ENCODE peak calls at places on chromosomes 5 and 9, in six cellular contexts. One of them, this sample, is unnamed. For H3K36me3, the result is how much of the 10 kb centered on the place peaks cover.

GRCh38 chr9:134492281-134492691 is 149.3 kb upstream of the COL5A1 start:
- DNase-seq in heart left ventricle: peak
- DNase-seq in left ventricle myocardium inferior: peak
- DNase-seq in GM12878: no peak
- DNase-seq in thyroid gland: no peak
- DNase-seq in psoas muscle: no peak
- DNase-seq in this sample: peak

GRCh38 chr9:122261469-122261881 is 3.2 kb downstream of the RBM18 start:
- DNase-seq in heart left ventricle: peak
- DNase-seq in left ventricle myocardium inferior: peak
- DNase-seq in GM12878: no peak
- DNase-seq in thyroid gland: peak
- DNase-seq in psoas muscle: peak
- DNase-seq in this sample: no peak

GRCh38 chr5:1348986-1349245 is 4.0 kb upstream of the CLPTM1L start:
- DNase-seq in heart left ventricle: no peak
- DNase-seq in left ventricle myocardium inferior: no peak
- DNase-seq in GM12878: no peak
- DNase-seq in thyroid gland: no peak
- DNase-seq in psoas muscle: no peak
- DNase-seq in this sample: peak

GRCh38 chr9:98135558-98135934 is 16.5 kb upstream of the TRIM14 start:
- DNase-seq in heart left ventricle: no peak
- DNase-seq in left ventricle myocardium inferior: no peak
- DNase-seq in GM12878: no peak
- DNase-seq in thyroid gland: no peak
- DNase-seq in psoas muscle: no peak
- DNase-seq in this sample: no peak

GRCh38 chr9:35859310-35859994 is 10.7 kb downstream of the OR13J1 start:
- DNase-seq in heart left ventricle: no peak
- DNase-seq in left ventricle myocardium inferior: no peak
- DNase-seq in GM12878: no peak
- DNase-seq in thyroid gland: peak
- DNase-seq in psoas muscle: peak
- DNase-seq in this sample: no peak

GRCh38 chr5:19855929-19856328 is 132.1 kb downstream of the CDH18 start:
- DNase-seq in heart left ventricle: no peak
- DNase-seq in left ventricle myocardium inferior: no peak
- DNase-seq in GM12878: no peak
- DNase-seq in thyroid gland: no peak
- DNase-seq in psoas muscle: no peak
- DNase-seq in this sample: no peak

GRCh38 chr5:21685536-21685935 is 1167.6 kb downstream of the CDH12 start:
- DNase-seq in heart left ventricle: no peak
- DNase-seq in left ventricle myocardium inferior: no peak
- DNase-seq in GM12878: no peak
- DNase-seq in thyroid gland: no peak
- DNase-seq in psoas muscle: no peak
- DNase-seq in this sample: no peak

GRCh38 chr5:145437627-145438026 is 397.5 kb downstream of the PRELID2 start:
- DNase-seq in heart left ventricle: no peak
- DNase-seq in left ventricle myocardium inferior: no peak
- DNase-seq in GM12878: no peak
- DNase-seq in thyroid gland: no peak
- DNase-seq in psoas muscle: no peak
- DNase-seq in this sample: no peak

GRCh38 chr5:111603446-111603827 is 91.1 kb upstream of the STARD4 start:
- DNase-seq in heart left ventricle: no peak
- DNase-seq in left ventricle myocardium inferior: no peak
- DNase-seq in GM12878: no peak
- DNase-seq in thyroid gland: no peak
- DNase-seq in psoas muscle: no peak
- DNase-seq in this sample: no peak

GRCh38 chr5:179265529-179266290 is 79.6 kb downstream of the ADAMTS2 start:
- DNase-seq in heart left ventricle: peak
- DNase-seq in left ventricle myocardium inferior: peak
- DNase-seq in GM12878: no peak
- DNase-seq in thyroid gland: peak
- DNase-seq in psoas muscle: peak
- DNase-seq in this sample: no peak

GRCh38 chr9:38313421-38313820 is 79.1 kb upstream of the ALDH1B1 start:
- DNase-seq in heart left ventricle: no peak
- DNase-seq in left ventricle myocardium inferior: no peak
- DNase-seq in GM12878: no peak
- DNase-seq in thyroid gland: no peak
- DNase-seq in psoas muscle: no peak
- DNase-seq in this sample: no peak

GRCh38 chr5:40334242-40334635 is 345.5 kb upstream of the PTGER4 start:
- DNase-seq in heart left ventricle: no peak
- DNase-seq in left ventricle myocardium inferior: no peak
- DNase-seq in GM12878: no peak
- DNase-seq in thyroid gland: no peak
- DNase-seq in psoas muscle: no peak
- DNase-seq in this sample: no peak

GRCh38 chr9:38117646-38118045 is 48.6 kb upstream of the SHB start:
- DNase-seq in heart left ventricle: no peak
- DNase-seq in left ventricle myocardium inferior: no peak
- DNase-seq in GM12878: no peak
- DNase-seq in thyroid gland: peak
- DNase-seq in psoas muscle: no peak
- DNase-seq in this sample: peak

GRCh38 chr5:532521-533242 is 8.4 kb upstream of the SLC9A3 start:
- DNase-seq in heart left ventricle: no peak
- DNase-seq in left ventricle myocardium inferior: no peak
- DNase-seq in GM12878: no peak
- DNase-seq in thyroid gland: no peak
- DNase-seq in psoas muscle: no peak
- DNase-seq in this sample: no peak

DNA sequence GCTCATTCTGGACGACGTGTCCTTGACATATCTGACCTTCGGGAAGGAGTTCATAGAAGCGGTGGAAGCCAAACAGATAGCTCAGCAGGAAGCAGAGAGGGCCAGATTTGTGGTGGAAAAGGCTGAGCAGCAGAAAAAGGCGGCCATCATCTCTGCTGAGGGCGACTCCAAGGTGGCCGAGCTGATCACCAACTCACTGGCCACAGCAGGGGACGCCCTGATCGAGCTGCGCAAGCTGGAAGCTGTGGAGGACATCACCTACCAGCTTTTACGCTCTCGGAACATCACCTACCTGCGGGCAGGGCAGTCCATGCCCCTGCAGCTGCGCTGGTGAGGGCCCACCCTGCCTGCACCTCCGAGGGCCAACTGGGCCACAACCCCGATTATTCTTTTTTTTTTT is 41.6 kb upstream of the NAA35 start:
- DNase-seq in heart left ventricle: no peak
- DNase-seq in left ventricle myocardium inferior: no peak
- DNase-seq in GM12878: no peak
- DNase-seq in thyroid gland: no peak
- DNase-seq in psoas muscle: no peak
- DNase-seq in this sample: no peak
- H3K36me3 ChIP-seq in heart left ventricle: under half
- H3K36me3 ChIP-seq in left ventricle myocardium inferior: under half
- H3K36me3 ChIP-seq in GM12878: under half
- H3K36me3 ChIP-seq in thyroid gland: under half
- H3K36me3 ChIP-seq in psoas muscle: under half
- H3K36me3 ChIP-seq in this sample: under half

GRCh38 chr9:130149031-130149430 is 23.2 kb upstream of the NCS1 start:
- DNase-seq in heart left ventricle: no peak
- DNase-seq in left ventricle myocardium inferior: no peak
- DNase-seq in GM12878: no peak
- DNase-seq in thyroid gland: no peak
- DNase-seq in psoas muscle: no peak
- DNase-seq in this sample: no peak

GRCh38 chr9:130147215-130147614 is 25.0 kb upstream of the NCS1 start:
- DNase-seq in heart left ventricle: no peak
- DNase-seq in left ventricle myocardium inferior: no peak
- DNase-seq in GM12878: no peak
- DNase-seq in thyroid gland: no peak
- DNase-seq in psoas muscle: no peak
- DNase-seq in this sample: no peak

GRCh38 chr9:130147910-130148309 is 24.3 kb upstream of the NCS1 start:
- DNase-seq in heart left ventricle: no peak
- DNase-seq in left ventricle myocardium inferior: no peak
- DNase-seq in GM12878: no peak
- DNase-seq in thyroid gland: no peak
- DNase-seq in psoas muscle: no peak
- DNase-seq in this sample: no peak

GRCh38 chr9:130149654-130150286 is 22.4 kb upstream of the NCS1 start:
- DNase-seq in heart left ventricle: no peak
- DNase-seq in left ventricle myocardium inferior: no peak
- DNase-seq in GM12878: no peak
- DNase-seq in thyroid gland: no peak
- DNase-seq in psoas muscle: no peak
- DNase-seq in this sample: no peak

DNA sequence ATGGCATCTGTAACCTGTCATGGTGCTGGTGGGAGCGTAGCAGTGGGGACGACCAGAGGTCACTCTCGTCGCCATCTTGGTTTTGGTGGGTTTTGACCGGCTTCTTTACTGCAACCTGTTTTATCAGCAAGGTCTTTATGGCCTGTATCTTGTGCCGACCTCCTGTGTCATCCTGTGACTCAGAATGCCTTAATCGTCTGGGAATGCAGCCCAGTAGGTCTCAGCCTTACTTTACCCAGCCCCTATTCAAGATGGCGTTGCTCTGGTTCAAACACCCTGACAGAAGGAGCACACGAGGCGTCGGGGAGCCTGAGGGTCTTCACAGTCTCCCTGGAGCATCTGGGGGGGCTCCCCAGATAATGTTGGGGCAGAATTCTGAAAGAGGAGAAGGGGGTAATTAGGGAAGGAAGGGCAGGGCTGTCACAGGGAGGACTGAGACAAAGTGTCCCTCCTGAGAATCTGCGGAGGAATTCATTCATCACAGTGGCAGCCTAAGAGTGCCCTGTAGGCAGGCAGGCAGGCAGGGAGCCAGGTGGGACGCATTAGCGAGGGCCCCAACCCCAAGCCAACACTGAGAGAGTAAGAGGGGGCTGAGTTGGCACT is 21.3 kb upstream of the NCS1 start:
- DNase-seq in heart left ventricle: no peak
- DNase-seq in left ventricle myocardium inferior: no peak
- DNase-seq in GM12878: no peak
- DNase-seq in thyroid gland: no peak
- DNase-seq in psoas muscle: no peak
- DNase-seq in this sample: no peak
- H3K36me3 ChIP-seq in heart left ventricle: under half
- H3K36me3 ChIP-seq in left ventricle myocardium inferior: under half
- H3K36me3 ChIP-seq in GM12878: under half
- H3K36me3 ChIP-seq in thyroid gland: under half
- H3K36me3 ChIP-seq in psoas muscle: under half
- H3K36me3 ChIP-seq in this sample: under half

DNA sequence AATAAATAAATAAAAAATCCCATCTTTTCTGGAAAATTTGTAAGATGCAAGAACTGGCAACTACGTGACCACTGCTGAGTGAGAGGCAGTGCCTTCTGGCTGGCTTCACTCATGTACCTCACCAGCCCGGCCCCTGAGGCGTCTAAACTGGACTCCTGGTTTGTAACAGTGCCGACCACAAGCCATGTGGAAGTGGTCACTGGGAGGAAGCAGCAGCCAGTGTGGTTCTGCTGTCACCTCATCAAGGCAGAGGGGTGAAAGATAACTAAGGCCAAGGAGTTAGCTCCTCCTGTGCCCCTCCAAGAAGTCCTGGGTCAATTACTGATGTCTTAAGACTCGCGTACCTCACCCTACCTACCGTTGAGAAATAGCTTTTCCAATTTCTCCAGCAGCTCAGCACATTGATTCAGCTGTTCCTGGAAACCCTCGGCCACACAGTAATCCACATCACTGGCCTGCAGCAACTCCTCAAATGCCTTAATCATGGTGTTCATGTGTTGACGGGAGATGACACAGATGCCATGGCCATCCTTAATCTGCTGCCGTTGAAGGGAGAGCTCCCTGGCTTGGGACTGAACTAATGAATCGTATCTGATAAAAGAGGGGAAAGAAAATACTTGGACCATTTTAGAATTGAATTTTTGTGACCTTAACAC is 142.9 kb downstream of the CDK5RAP2 start:
- DNase-seq in heart left ventricle: peak
- DNase-seq in left ventricle myocardium inferior: peak
- DNase-seq in GM12878: no peak
- DNase-seq in thyroid gland: no peak
- DNase-seq in psoas muscle: peak
- DNase-seq in this sample: no peak
- H3K36me3 ChIP-seq in heart left ventricle: under half
- H3K36me3 ChIP-seq in left ventricle myocardium inferior: under half
- H3K36me3 ChIP-seq in GM12878: under half
- H3K36me3 ChIP-seq in thyroid gland: under half
- H3K36me3 ChIP-seq in psoas muscle: under half
- H3K36me3 ChIP-seq in this sample: half or more

DNA sequence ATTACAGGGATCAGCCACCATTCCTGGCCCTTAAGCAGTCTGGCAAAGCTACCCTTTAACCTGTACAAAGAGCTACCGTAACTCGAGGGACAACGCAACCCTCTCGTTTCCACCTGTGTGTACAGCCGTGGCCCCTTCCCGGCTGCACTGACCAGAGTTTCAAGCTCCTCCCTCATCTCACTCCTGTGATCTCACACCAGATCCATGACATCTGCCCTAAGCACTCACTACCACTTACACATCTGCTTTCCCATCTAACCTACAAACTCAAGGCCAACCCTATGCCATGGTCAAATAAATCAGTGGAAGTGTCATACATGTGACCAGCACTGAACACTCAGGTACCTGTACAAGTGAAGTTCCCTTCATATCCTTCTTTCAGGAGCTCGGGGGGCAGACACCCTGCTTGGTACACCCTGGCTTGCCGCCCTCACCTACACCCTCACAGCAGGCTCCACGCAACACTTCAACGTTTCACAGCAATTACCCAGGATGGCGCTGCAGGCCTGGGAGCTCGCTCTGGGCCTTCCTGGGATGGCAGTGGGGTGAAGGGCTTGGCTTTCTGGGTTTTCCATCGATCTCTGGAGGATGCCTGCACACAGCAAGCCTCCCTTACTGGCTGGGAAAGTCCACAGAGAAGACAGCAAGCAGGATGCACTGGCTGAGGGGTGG is 61.7 kb downstream of the PRRT1B start:
- DNase-seq in heart left ventricle: no peak
- DNase-seq in left ventricle myocardium inferior: no peak
- DNase-seq in GM12878: no peak
- DNase-seq in thyroid gland: no peak
- DNase-seq in psoas muscle: no peak
- DNase-seq in this sample: no peak
- H3K36me3 ChIP-seq in heart left ventricle: half or more
- H3K36me3 ChIP-seq in left ventricle myocardium inferior: half or more
- H3K36me3 ChIP-seq in GM12878: under half
- H3K36me3 ChIP-seq in thyroid gland: under half
- H3K36me3 ChIP-seq in psoas muscle: under half
- H3K36me3 ChIP-seq in this sample: under half

DNA sequence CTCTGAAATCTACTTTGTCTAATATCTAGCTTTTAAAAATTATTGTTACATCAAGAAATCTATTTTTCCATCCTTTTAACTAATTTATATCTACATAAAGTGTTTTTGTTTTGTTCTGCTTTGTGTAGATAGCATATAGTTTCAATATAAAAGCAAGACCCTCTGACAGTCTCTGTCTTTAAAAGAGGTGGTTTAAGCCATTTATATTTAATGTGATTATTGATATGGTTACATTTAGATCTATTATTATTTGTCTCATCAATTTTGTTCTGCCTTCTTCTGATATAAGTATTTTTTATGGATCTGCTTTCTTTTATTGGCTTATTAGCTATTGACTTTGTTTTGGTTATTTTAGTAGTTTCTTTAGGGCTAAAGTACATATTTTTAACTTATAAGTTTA is 16.0 kb downstream of the HMGXB3 start:
- DNase-seq in heart left ventricle: no peak
- DNase-seq in left ventricle myocardium inferior: no peak
- DNase-seq in GM12878: no peak
- DNase-seq in thyroid gland: no peak
- DNase-seq in psoas muscle: no peak
- DNase-seq in this sample: no peak
- H3K36me3 ChIP-seq in heart left ventricle: half or more
- H3K36me3 ChIP-seq in left ventricle myocardium inferior: half or more
- H3K36me3 ChIP-seq in GM12878: under half
- H3K36me3 ChIP-seq in thyroid gland: under half
- H3K36me3 ChIP-seq in psoas muscle: under half
- H3K36me3 ChIP-seq in this sample: half or more